ENCODE peak calls at places on chromosomes 4 and X, in seven cellular contexts. M, L, Z, C, X, A and Y are unnamed samples.

GRCh38 chr4:22407361-22407760 is 108.5 kb downstream of the ADGRA3 start:
- DNase-seq in M (no peak), L (no peak), Z (no peak), C (no peak), X (no peak), A (no peak), Y (no peak)

GRCh38 chr4:182339246-182339645 is 96.0 kb downstream of the TENM3 start:
- DNase-seq in M (no peak), L (no peak), Z (no peak), C (no peak), X (no peak), A (no peak), Y (no peak)

GRCh38 chr4:120694973-120695372 is 227.6 kb downstream of the PRDM5 start:
- DNase-seq in M (peak), L (no peak), Z (peak), C (no peak), X (no peak), A (peak), Y (peak)

GRCh38 chr4:54378461-54378860 is 149.4 kb downstream of the PDGFRA start:
- DNase-seq in M (no peak), L (no peak), Z (no peak), C (no peak), X (no peak), A (no peak), Y (peak)

GRCh38 chrX:136061302-136061701 is 76.1 kb downstream of the SLC9A6 start:
- DNase-seq in M (no peak), L (no peak), Z (no peak), C (no peak), X (no peak), A (no peak), Y (no peak)

GRCh38 chr4:80221161-80221560 is 23.9 kb downstream of the PRDM8 start:
- DNase-seq in M (peak), L (no peak), Z (no peak), C (no peak), X (no peak), A (no peak), Y (peak)

GRCh38 chrX:3268804-3269203 is 77.6 kb downstream of the MXRA5 start:
- DNase-seq in M (peak), L (no peak), Z (peak), C (no peak), X (no peak), A (no peak), Y (no peak)

GRCh38 chrX:78622834-78623233 is 36.3 kb downstream of the RTL3 start:
- DNase-seq in M (no peak), L (no peak), Z (no peak), C (no peak), X (no peak), A (no peak), Y (no peak)

GRCh38 chr4:61397174-61397573 is 197.0 kb downstream of the ADGRL3 start:
- DNase-seq in M (peak), L (no peak), Z (no peak), C (no peak), X (no peak), A (no peak), Y (peak)

GRCh38 chr4:1462009-1462767 is 55.9 kb upstream of the NKX1-1 start:
- DNase-seq in M (no peak), L (no peak), Z (no peak), C (no peak), X (no peak), A (no peak), Y (no peak)

GRCh38 chr4:73021634-73022033 is 47.9 kb downstream of the COX18 start:
- DNase-seq in M (peak), L (no peak), Z (no peak), C (no peak), X (no peak), A (no peak), Y (peak)

GRCh38 chr4:6772223-6772928 is 10.2 kb upstream of the KIAA0232 start:
- DNase-seq in M (no peak), L (no peak), Z (no peak), C (no peak), X (no peak), A (peak), Y (peak)

GRCh38 chrX:84339507-84340364 is 151.7 kb upstream of the RPS6KA6 start:
- DNase-seq in M (peak), L (no peak), Z (no peak), C (no peak), X (no peak), A (no peak), Y (peak)

GRCh38 chr4:18695733-18696527 is 674.4 kb upstream of the LCORL start:
- DNase-seq in M (no peak), L (no peak), Z (no peak), C (no peak), X (no peak), A (no peak), Y (no peak)

GRCh38 chrX:130097507-130098201 is 12.6 kb downstream of the ELF4 start:
- DNase-seq in M (no peak), L (no peak), Z (no peak), C (no peak), X (no peak), A (no peak), Y (no peak)

GRCh38 chr4:14871676-14872430 is 130.4 kb upstream of the CPEB2 start:
- DNase-seq in M (peak), L (no peak), Z (no peak), C (no peak), X (no peak), A (peak), Y (no peak)

GRCh38 chr4:25448379-25449109 is 71.5 kb downstream of the ANAPC4 start:
- DNase-seq in M (peak), L (no peak), Z (peak), C (no peak), X (no peak), A (no peak), Y (no peak)

GRCh38 chr4:2830632-2831610 is 12.7 kb upstream of the ADD1 start:
- DNase-seq in M (no peak), L (no peak), Z (no peak), C (no peak), X (peak), A (peak), Y (no peak)

GRCh38 chrX:103356023-103356798 is at the start of gene TCEAL9:
- DNase-seq in M (peak), L (peak), Z (no peak), C (peak), X (no peak), A (peak), Y (peak)

GRCh38 chrX:150846130-150846529 is 52.3 kb downstream of the CD99L2 start:
- DNase-seq in M (no peak), L (no peak), Z (no peak), C (no peak), X (no peak), A (no peak), Y (no peak)

GRCh38 chr4:8513931-8514330 is 66.3 kb upstream of the GPR78 start:
- DNase-seq in M (no peak), L (no peak), Z (no peak), C (no peak), X (no peak), A (no peak), Y (no peak)

GRCh38 chrX:53223955-53224859 is 800 bp downstream of the KDM5C start:
- DNase-seq in M (peak), L (no peak), Z (no peak), C (no peak), X (peak), A (no peak), Y (peak)

GRCh38 chr4:7159923-7160322 is 32.4 kb upstream of the SORCS2 start:
- DNase-seq in M (no peak), L (no peak), Z (no peak), C (no peak), X (no peak), A (peak), Y (no peak)

GRCh38 chr4:2755821-2756690 is at the start of gene TNIP2:
- DNase-seq in M (peak), L (peak), Z (no peak), C (peak), X (peak), A (peak), Y (peak)

GRCh38 chr4:41611881-41612871 is 74.2 kb downstream of the LIMCH1 start:
- DNase-seq in M (peak), L (peak), Z (no peak), C (peak), X (no peak), A (peak), Y (peak)

GRCh38 chr4:6811165-6811564 is 28.6 kb downstream of the KIAA0232 start:
- DNase-seq in M (no peak), L (no peak), Z (no peak), C (no peak), X (no peak), A (no peak), Y (no peak)

GRCh38 chr4:94262163-94263016 is 54.7 kb downstream of the SMARCAD1 start:
- DNase-seq in M (no peak), L (no peak), Z (no peak), C (no peak), X (no peak), A (no peak), Y (peak)

GRCh38 chr4:166700592-166700991 is 533.7 kb downstream of the SPOCK3 start:
- DNase-seq in M (no peak), L (no peak), Z (no peak), C (no peak), X (no peak), A (no peak), Y (no peak)

GRCh38 chrX:16610121-16610565 is 39.8 kb upstream of the S100G start:
- DNase-seq in M (peak), L (no peak), Z (no peak), C (no peak), X (no peak), A (no peak), Y (peak)

GRCh38 chrX:23756165-23756564 is 13.1 kb upstream of the ACOT9 start:
- DNase-seq in M (peak), L (peak), Z (peak), C (peak), X (peak), A (peak), Y (peak)

GRCh38 chr4:151957163-151957562 is 196.4 kb upstream of the GATB start:
- DNase-seq in M (peak), L (no peak), Z (no peak), C (no peak), X (no peak), A (no peak), Y (peak)

GRCh38 chrX:3609800-3610199 is 103.6 kb downstream of the PRKX start:
- DNase-seq in M (peak), L (no peak), Z (no peak), C (no peak), X (no peak), A (no peak), Y (peak)

GRCh38 chrX:154123241-154124219 is 20.5 kb upstream of the OPN1LW start:
- DNase-seq in M (no peak), L (peak), Z (no peak), C (no peak), X (no peak), A (peak), Y (no peak)

GRCh38 chr4:74110670-74111069 is 11.7 kb upstream of the CXCL2 start:
- DNase-seq in M (no peak), L (no peak), Z (no peak), C (no peak), X (no peak), A (no peak), Y (no peak)

GRCh38 chrX:150363561-150364346 is 637 bp downstream of the MAMLD1 start:
- DNase-seq in M (peak), L (no peak), Z (no peak), C (no peak), X (no peak), A (peak), Y (peak)

GRCh38 chrX:107744868-107745267 is 30.7 kb downstream of the TSC22D3 start:
- DNase-seq in M (no peak), L (no peak), Z (no peak), C (no peak), X (no peak), A (no peak), Y (no peak)
- TF ChIP-seq CTCF in M (no peak), L (no peak), Z (no peak), C (no peak), X (no peak), A (no peak), Y (no peak)

DNA sequence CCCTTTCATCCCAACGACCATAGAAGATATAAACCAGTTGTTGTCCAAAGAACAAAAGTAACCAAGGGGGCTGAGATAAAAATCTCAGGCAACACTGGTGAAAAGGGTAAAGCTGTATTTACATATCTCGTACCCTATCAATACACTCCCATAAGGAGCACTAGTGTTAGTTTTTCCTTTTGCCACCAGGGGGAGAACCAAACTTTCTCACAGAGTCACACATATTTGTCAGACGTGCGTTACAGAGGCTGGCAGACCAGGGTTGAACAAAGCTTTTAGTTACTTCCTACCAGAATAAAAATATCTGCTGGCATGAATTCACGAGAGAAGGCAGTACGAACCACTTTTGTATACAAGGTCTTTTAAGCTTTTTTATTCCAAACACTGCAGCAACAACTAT is 88.3 kb downstream of the AMELX start:
- DNase-seq in M (peak), L (peak), Z (peak), C (no peak), X (peak), A (peak), Y (peak)
- TF ChIP-seq CTCF in M (peak), L (peak), Z (peak), C (no peak), X (peak), A (peak), Y (peak)

GRCh38 chrX:18984381-18985185 is 669 bp upstream of the PHKA2 start:
- DNase-seq in M (peak), L (peak), Z (no peak), C (peak), X (peak), A (peak), Y (peak)
- TF ChIP-seq CTCF in M (peak), L (peak), Z (peak), C (peak), X (peak), A (peak), Y (peak)

GRCh38 chr4:56656346-56656643 is 24.8 kb downstream of the HOPX start:
- DNase-seq in M (no peak), L (no peak), Z (no peak), C (no peak), X (peak), A (peak), Y (no peak)
- TF ChIP-seq CTCF in M (peak), L (no peak), Z (no peak), C (no peak), X (peak), A (no peak), Y (peak)

GRCh38 chrX:26848511-26848910 is 614.6 kb downstream of the PPP4R3C start:
- DNase-seq in M (peak), L (no peak), Z (no peak), C (no peak), X (no peak), A (no peak), Y (peak)

DNA sequence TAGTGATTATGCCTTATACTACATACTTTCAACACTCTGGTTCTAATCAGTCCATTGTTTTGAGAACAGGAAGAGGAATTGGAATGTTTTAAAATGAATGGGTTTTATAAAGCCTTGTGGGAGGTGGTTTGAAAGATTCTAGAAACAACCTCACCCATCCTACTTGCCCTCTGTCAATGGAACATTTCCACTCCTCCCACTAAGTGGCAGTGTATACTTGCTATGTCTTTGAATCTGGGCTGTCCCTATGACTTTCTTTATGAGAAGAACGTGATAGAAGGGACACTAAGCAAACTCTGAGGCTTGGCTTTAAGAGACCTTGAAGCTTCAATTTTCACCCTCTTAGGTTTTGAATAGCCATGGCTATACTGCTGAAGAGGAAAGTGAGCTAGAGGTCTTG is 611.2 kb downstream of the PPP4R3C start:
- DNase-seq in M (peak), L (no peak), Z (no peak), C (no peak), X (no peak), A (no peak), Y (peak)
- TF ChIP-seq CTCF in M (no peak), L (no peak), Z (no peak), C (no peak), X (no peak), A (no peak), Y (peak)

GRCh38 chr4:180840142-180840541 is 1403.1 kb upstream of the TENM3 start:
- DNase-seq in M (no peak), L (no peak), Z (no peak), C (no peak), X (no peak), A (no peak), Y (no peak)
- TF ChIP-seq CTCF in M (no peak), L (no peak), Z (no peak), C (no peak), X (no peak), A (no peak), Y (no peak)

GRCh38 chr4:112245383-112245782 is 13.8 kb downstream of the AP1AR start:
- DNase-seq in M (peak), L (no peak), Z (no peak), C (no peak), X (no peak), A (no peak), Y (no peak)
- TF ChIP-seq CTCF in M (peak), L (no peak), Z (no peak), C (no peak), X (no peak), A (no peak), Y (peak)